ENCODE peak calls at places on chromosome 14, in nine cellular contexts. F, C, P, R, M, J, V, B and K are unnamed samples.

GRCh38 chr14:61644834-61645233 is 50.5 kb upstream of the HIF1A start:
- DNase-seq in R (no peak), V (no peak), C (no peak), F (peak; percentile 82), J (no peak), M (no peak), P (no peak), B (peak; percentile 67), K (no peak)

GRCh38 chr14:70254476-70254961 is 65.8 kb upstream of the SLC8A3 start:
- DNase-seq in M (peak; percentile 10), B (peak; percentile 31), F (peak; percentile 54), C (peak; percentile 18), V (no peak), R (no peak), P (no peak), J (peak; percentile 30), K (no peak)

GRCh38 chr14:52879958-52880357 is 70.9 kb downstream of the FERMT2 start:
- DNase-seq in M (no peak), R (no peak), V (no peak), P (no peak), F (no peak), J (no peak), C (no peak), B (peak; percentile 64), K (no peak)

GRCh38 chr14:55366271-55366670 is 45.4 kb downstream of the ATG14 start:
- DNase-seq in J (no peak), M (no peak), R (no peak), V (no peak), C (peak; percentile 4), P (no peak), B (peak; percentile 62), F (no peak), K (no peak)

GRCh38 chr14:32560213-32560857 is 231.2 kb downstream of the AKAP6 start:
- DNase-seq in M (peak; percentile 21), P (peak; percentile 52), F (peak; percentile 33), C (peak; percentile 56), V (no peak), J (peak; percentile 24), R (peak; percentile 17), B (peak; percentile 84), K (peak; percentile 7)

GRCh38 chr14:74673768-74674167 is 39.1 kb downstream of the AREL1 start:
- DNase-seq in F (no peak), P (no peak), R (no peak), V (no peak), J (no peak), B (no peak), C (no peak), M (no peak), K (no peak)

GRCh38 chr14:52494444-52494843 is 57.9 kb downstream of the TXNDC16 start:
- DNase-seq in V (no peak), C (no peak), J (no peak), R (no peak), M (no peak), B (no peak), P (no peak), F (no peak), K (no peak)

GRCh38 chr14:105092124-105092911 is 27.1 kb upstream of the GPR132 start:
- DNase-seq in J (no peak), F (no peak), P (no peak), C (peak; percentile 13), R (peak; percentile 44), V (no peak), M (no peak), B (no peak), K (peak; percentile 32)

GRCh38 chr14:94213021-94213420 is 38.9 kb downstream of the PPP4R4 start:
- DNase-seq in R (no peak), M (no peak), J (no peak), B (peak; percentile 41), P (peak; percentile 28), V (no peak), C (peak; percentile 91), F (no peak), K (no peak)

GRCh38 chr14:58829594-58829993 is 191.8 kb downstream of the DACT1 start:
- DNase-seq in R (no peak), P (no peak), V (no peak), M (no peak), F (peak; percentile 36), J (no peak), B (no peak), C (peak; percentile 29), K (no peak)

GRCh38 chr14:36662258-36662542 is 540 bp downstream of the PAX9 start:
- DNase-seq in B (no peak), C (no peak), P (no peak), F (no peak), V (no peak), M (no peak), R (no peak), J (no peak), K (no peak)

GRCh38 chr14:104267895-104268294 is 129.5 kb downstream of the KIF26A start:
- DNase-seq in V (no peak), J (no peak), M (no peak), R (peak; percentile 3), B (no peak), P (no peak), F (no peak), C (no peak), K (no peak)

GRCh38 chr14:86405250-86405649 is 875.3 kb downstream of the FLRT2 start:
- DNase-seq in B (no peak), J (no peak), M (no peak), P (no peak), R (no peak), C (no peak), F (no peak), V (no peak), K (no peak)

GRCh38 chr14:68884031-68885030 is 91.5 kb upstream of the ZFP36L1 start:
- DNase-seq in R (peak; percentile 48), B (peak; percentile 89), M (no peak), C (peak; percentile 19), F (no peak), P (peak; percentile 76), V (no peak), J (no peak), K (no peak)

GRCh38 chr14:82180057-82180620 is 646.5 kb upstream of the SEL1L start:
- DNase-seq in F (no peak), V (no peak), M (no peak), P (no peak), J (no peak), R (no peak), C (no peak), B (no peak), K (no peak)

GRCh38 chr14:83706555-83706954 is 1823.4 kb upstream of the FLRT2 start:
- DNase-seq in R (no peak), J (no peak), M (no peak), P (no peak), C (peak; percentile 38), F (no peak), B (peak; percentile 26), V (no peak), K (no peak)

GRCh38 chr14:89607453-89607852 is 190.4 kb upstream of the FOXN3 start:
- DNase-seq in R (no peak), V (no peak), C (no peak), M (no peak), P (no peak), B (no peak), J (no peak), F (no peak), K (no peak)

GRCh38 chr14:97187916-97188315 is 390.7 kb downstream of the VRK1 start:
- DNase-seq in C (no peak), P (no peak), B (no peak), R (no peak), J (no peak), F (no peak), V (no peak), M (no peak), K (no peak)

GRCh38 chr14:97634786-97635185 is 837.6 kb downstream of the VRK1 start:
- DNase-seq in V (no peak), R (no peak), F (no peak), P (no peak), B (no peak), C (no peak), J (peak; percentile 31), M (peak; percentile 21), K (peak; percentile 73)

GRCh38 chr14:81625343-81625742 is 91.7 kb upstream of the SEL1L start:
- DNase-seq in B (peak; percentile 15), V (no peak), F (no peak), P (no peak), M (no peak), R (no peak), C (peak; percentile 54), J (no peak), K (no peak)

GRCh38 chr14:95253039-95253620 is 66.6 kb downstream of the CLMN start:
- DNase-seq in C (no peak), P (no peak), J (no peak), M (no peak), R (no peak), V (no peak), B (peak; percentile 28), F (no peak), K (no peak)

GRCh38 chr14:37565550-37565949 is 29.5 kb downstream of the FOXA1 start:
- DNase-seq in C (no peak), F (no peak), M (no peak), R (no peak), B (no peak), V (no peak), J (no peak), P (no peak), K (no peak)

GRCh38 chr14:61185534-61185933 is 95.6 kb downstream of the TMEM30B start:
- DNase-seq in V (no peak), J (no peak), C (no peak), R (no peak), B (no peak), M (no peak), F (no peak), P (no peak), K (no peak)

GRCh38 chr14:70642313-70643235 is 858 bp downstream of the TTC9 start:
- DNase-seq in M (peak; percentile 38), C (no peak), P (no peak), J (peak; percentile 45), V (peak; percentile 65), R (no peak), F (peak; percentile 30), B (no peak), K (peak; percentile 40)

GRCh38 chr14:101927859-101928258 is 36.5 kb upstream of the DYNC1H1 start:
- DNase-seq in C (no peak), R (peak; percentile 93), J (no peak), M (no peak), P (peak; percentile 84), B (peak; percentile 93), F (no peak), V (no peak), K (no peak)

GRCh38 chr14:100383727-100384158 is 60.6 kb downstream of the SLC25A47 start:
- DNase-seq in M (peak; percentile 63), B (peak; percentile 54), F (no peak), V (peak; percentile 41), C (peak; percentile 57), P (no peak), R (peak; percentile 39), J (peak; percentile 63), K (peak; percentile 55)

GRCh38 chr14:32078030-32078793 is 1.1 kb downstream of the ARHGAP5 start:
- DNase-seq in J (no peak), R (peak; percentile 44), P (no peak), B (peak; percentile 45), C (peak; percentile 19), F (no peak), M (peak; percentile 42), V (no peak), K (peak; percentile 31)

GRCh38 chr14:26328766-26329165 is 269.1 kb downstream of the NOVA1 start:
- DNase-seq in J (no peak), M (no peak), P (no peak), V (no peak), B (no peak), C (peak; percentile 50), F (no peak), R (no peak), K (no peak)

GRCh38 chr14:23387916-23388882 is 11.4 kb downstream of the CMTM5 start:
- DNase-seq in B (no peak), P (no peak), C (no peak), V (no peak), F (no peak), M (no peak), J (no peak), R (no peak), K (no peak)

GRCh38 chr14:90424075-90424474 is 27.2 kb downstream of the CALM1 start:
- DNase-seq in V (no peak), F (no peak), J (no peak), M (no peak), B (no peak), C (no peak), R (no peak), P (no peak), K (no peak)